ENCODE peak calls at places on chromosomes 13 and 19, in six cellular contexts. N, O, H, C, R and K are unnamed samples.

GRCh38 chr13:50843256-50844043 is at the start of gene DLEU7:
- DNase-seq in N (no peak), O (no peak), H (no peak), C (peak), R (no peak), K (no peak)

GRCh38 chr13:85367887-85368286 is 431.3 kb downstream of the SLITRK6 start:
- DNase-seq in N (peak), O (no peak), H (no peak), C (no peak), R (no peak), K (no peak)

GRCh38 chr19:54209748-54210494 is 9.3 kb downstream of the RPS9 start:
- DNase-seq in N (peak), O (peak), H (peak), C (peak), R (peak), K (peak)

GRCh38 chr13:41178040-41178439 is 16.3 kb downstream of the KBTBD7 start:
- DNase-seq in N (no peak), O (no peak), H (no peak), C (no peak), R (no peak), K (no peak)

GRCh38 chr19:4910594-4911273 is 1.4 kb downstream of the UHRF1 start:
- DNase-seq in N (peak), O (no peak), H (peak), C (no peak), R (peak), K (peak)

GRCh38 chr13:110089100-110089499 is 217.9 kb downstream of the COL4A1 start:
- DNase-seq in N (no peak), O (no peak), H (no peak), C (no peak), R (no peak), K (no peak)

GRCh38 chr19:48656840-48657474 is 11.0 kb upstream of the CA11 start:
- DNase-seq in N (peak), O (peak), H (no peak), C (peak), R (no peak), K (no peak)

GRCh38 chr19:45164577-45165335 is 4.0 kb upstream of the NKPD1 start:
- DNase-seq in N (peak), O (no peak), H (peak), C (peak), R (peak), K (peak)

GRCh38 chr13:73000027-73000674 is 58.7 kb upstream of the KLF5 start:
- DNase-seq in N (no peak), O (no peak), H (no peak), C (peak), R (no peak), K (no peak)

GRCh38 chr19:33621811-33622504 is at the start of gene CHST8:
- DNase-seq in N (peak), O (no peak), H (no peak), C (peak), R (no peak), K (no peak)

GRCh38 chr13:66329988-66330429 is 900.1 kb downstream of the PCDH9 start:
- DNase-seq in N (peak), O (no peak), H (no peak), C (no peak), R (no peak), K (no peak)